ENCODE peak calls at places on chromosomes 12 and 14, in nine cellular contexts. B, A, Y, G, N, C, I, J and K are unnamed samples.

GRCh38 chr12:46921754-46922113 is 95.9 kb upstream of the SLC38A4 start:
- DNase-seq in B (peak; percentile 19), A (no peak), Y (peak; percentile 42), G (peak; percentile 79), N (no peak), C (no peak), I (no peak), J (no peak), K (peak; percentile 74)

GRCh38 chr12:22271036-22271435 is 63.5 kb downstream of the ST8SIA1 start:
- DNase-seq in B (peak; percentile 60), A (no peak), Y (no peak), G (peak; percentile 87), N (no peak), C (no peak), I (peak; percentile 38), J (no peak), K (peak; percentile 88)

GRCh38 chr14:63045234-63045611 is at the start of gene KCNH5:
- DNase-seq in B (no peak), A (no peak), Y (no peak), G (peak; percentile 46), N (peak; percentile 61), C (peak; percentile 59), I (peak; percentile 46), J (peak; percentile 76), K (peak; percentile 50)

GRCh38 chr14:22314183-22314820 is 274.7 kb downstream of the DAD1 start:
- DNase-seq in B (peak; percentile 47), A (no peak), Y (peak; percentile 82), G (peak; percentile 62), N (no peak), C (peak; percentile 46), I (peak; percentile 42), J (no peak), K (peak; percentile 63)

GRCh38 chr12:102643871-102644551 is 163.6 kb upstream of the IGF1 start:
- DNase-seq in B (no peak), A (no peak), Y (no peak), G (no peak), N (no peak), C (no peak), I (no peak), J (no peak), K (no peak)

GRCh38 chr12:89370850-89371249 is 18.5 kb upstream of the DUSP6 start:
- DNase-seq in B (peak; percentile 91), A (no peak), Y (no peak), G (peak; percentile 82), N (no peak), C (no peak), I (peak; percentile 94), J (no peak), K (peak; percentile 93)

GRCh38 chr12:96436366-96437295 is 36.4 kb upstream of the CDK17 start:
- DNase-seq in B (no peak), A (no peak), Y (no peak), G (no peak), N (no peak), C (no peak), I (no peak), J (no peak), K (no peak)

GRCh38 chr12:83954939-83955601 is 957.5 kb downstream of the SLC6A15 start:
- DNase-seq in B (no peak), A (no peak), Y (no peak), G (no peak), N (no peak), C (no peak), I (no peak), J (peak; percentile 11), K (peak; percentile 4)

GRCh38 chr12:128322341-128322740 is 55.4 kb downstream of the TMEM132C start:
- DNase-seq in B (no peak), A (no peak), Y (no peak), G (no peak), N (no peak), C (no peak), I (no peak), J (no peak), K (no peak)

GRCh38 chr12:101238806-101239329 is 28.8 kb upstream of the SLC5A8 start:
- DNase-seq in B (no peak), A (no peak), Y (no peak), G (no peak), N (no peak), C (no peak), I (no peak), J (no peak), K (no peak)

GRCh38 chr12:23628836-23629235 is 320.6 kb downstream of the SOX5 start:
- DNase-seq in B (no peak), A (no peak), Y (no peak), G (no peak), N (no peak), C (no peak), I (no peak), J (no peak), K (no peak)

GRCh38 chr14:72558721-72559120 is 335.2 kb downstream of the DPF3 start:
- DNase-seq in B (peak; percentile 82), A (no peak), Y (no peak), G (peak; percentile 56), N (no peak), C (no peak), I (peak; percentile 50), J (no peak), K (peak; percentile 51)

GRCh38 chr14:39243831-39244230 is 10.1 kb downstream of the MIA2 start:
- DNase-seq in B (no peak), A (no peak), Y (no peak), G (no peak), N (no peak), C (no peak), I (no peak), J (no peak), K (no peak)

GRCh38 chr12:123595729-123596128 is 6.2 kb upstream of the DDX55 start:
- DNase-seq in B (no peak), A (no peak), Y (peak; percentile 96), G (peak; percentile 32), N (no peak), C (no peak), I (no peak), J (no peak), K (no peak)

GRCh38 chr12:74170645-74171477 is 366.8 kb upstream of the ATXN7L3B start:
- DNase-seq in B (no peak), A (no peak), Y (no peak), G (no peak), N (no peak), C (no peak), I (no peak), J (no peak), K (no peak)

GRCh38 chr12:6226002-6226700 is 26.0 kb downstream of the CD9 start:
- DNase-seq in B (no peak), A (peak; percentile 65), Y (peak; percentile 77), G (peak; percentile 66), N (peak; percentile 75), C (no peak), I (peak; percentile 70), J (no peak), K (peak; percentile 96)

GRCh38 chr12:67981236-67982164 is 7.7 kb upstream of the IFNG-AS1 start:
- DNase-seq in B (peak; percentile 93), A (no peak), Y (no peak), G (peak; percentile 89), N (no peak), C (no peak), I (peak; percentile 62), J (no peak), K (peak; percentile 59)

DNA sequence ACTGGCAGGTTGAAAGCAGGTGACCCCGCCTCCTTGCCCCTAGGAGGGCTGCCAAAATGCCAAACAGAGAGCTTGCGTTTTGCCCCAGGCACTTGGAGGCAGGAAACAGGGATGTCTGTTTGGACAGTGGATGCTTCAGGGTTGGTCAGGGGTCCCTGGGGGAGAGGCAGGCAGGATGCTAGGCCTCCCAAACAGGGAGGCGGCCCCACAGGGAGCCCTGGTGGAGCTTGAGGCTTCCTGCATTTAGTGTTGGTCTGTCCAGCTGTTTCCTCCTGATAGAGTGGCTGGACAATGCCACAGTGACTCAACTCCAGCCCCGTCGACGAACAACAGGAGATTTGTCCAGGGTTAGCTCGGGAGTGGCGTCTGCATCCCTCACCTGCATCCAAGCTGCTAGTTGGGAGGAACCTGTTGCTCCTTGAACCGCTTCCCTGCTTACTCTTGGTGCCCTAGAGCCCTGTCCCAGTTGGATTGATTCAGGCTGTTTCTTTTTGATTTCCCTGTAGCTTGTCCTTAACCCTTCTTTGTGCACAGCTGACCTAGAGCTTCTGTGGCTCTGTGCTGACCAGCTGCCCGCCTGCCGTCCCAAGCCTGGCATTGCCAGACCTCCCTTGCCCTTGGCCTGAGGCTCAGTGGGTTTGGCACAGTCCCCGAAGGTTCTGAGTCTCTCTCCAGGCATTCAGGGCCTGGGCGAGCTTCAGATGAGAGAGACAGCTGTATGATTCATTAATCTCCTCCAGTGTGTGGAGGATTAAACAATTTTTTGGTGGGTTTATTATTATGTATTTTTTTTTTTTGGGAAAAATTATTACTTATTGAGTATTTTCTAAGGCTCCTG is 45.9 kb downstream of the TSPAN9 start:
- DNase-seq in B (peak; percentile 90), A (peak; percentile 49), Y (no peak), G (peak; percentile 75), N (no peak), C (no peak), I (peak; percentile 38), J (peak; percentile 13), K (peak; percentile 80)
- TF ChIP-seq CTCF in B (peak; percentile 55), A (no peak), Y (no peak), G (peak; percentile 21), N (no peak), C (no peak), I (no peak), J (no peak), K (peak; percentile 43)

GRCh38 chr12:48750215-48750614 is 33.7 kb upstream of the CCNT1 start:
- DNase-seq in B (peak; percentile 16), A (no peak), Y (no peak), G (peak; percentile 73), N (no peak), C (no peak), I (no peak), J (no peak), K (no peak)
- TF ChIP-seq CTCF in B (no peak), A (no peak), Y (no peak), G (no peak), N (no peak), C (no peak), I (no peak), J (no peak), K (no peak)

DNA sequence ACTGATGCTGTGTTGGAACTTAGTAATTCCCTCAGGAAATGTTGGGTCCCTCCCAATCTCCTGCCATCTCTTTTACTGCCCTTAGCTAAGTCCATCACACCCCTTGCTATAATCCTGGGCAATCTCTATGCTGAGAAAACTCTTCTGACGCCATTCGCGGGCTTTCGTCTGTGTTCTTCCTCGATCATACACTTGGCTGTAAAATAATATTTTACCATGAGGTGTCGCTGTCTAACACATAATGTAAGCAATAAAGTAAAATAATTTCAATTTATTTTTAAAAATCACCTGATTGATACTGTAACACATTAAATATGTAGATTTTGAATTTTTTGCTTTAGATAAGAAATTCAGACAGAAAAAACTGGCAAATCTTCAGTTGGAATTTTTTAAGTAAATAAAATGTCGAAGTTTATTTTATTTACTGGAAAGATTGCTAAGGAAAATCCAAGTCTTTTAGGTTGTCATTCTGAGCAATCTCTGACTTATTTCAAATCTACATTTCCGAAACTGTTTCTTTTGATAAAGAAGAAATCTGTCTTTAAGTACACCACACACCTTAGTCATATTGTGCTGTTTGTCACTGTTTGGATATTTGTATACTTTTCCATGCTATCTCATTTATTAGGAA is 304.0 kb upstream of the SSTR1 start:
- DNase-seq in B (peak; percentile 54), A (no peak), Y (peak; percentile 75), G (peak; percentile 59), N (no peak), C (peak; percentile 43), I (peak; percentile 33), J (no peak), K (peak; percentile 70)
- TF ChIP-seq CTCF in B (peak; percentile 92), A (peak; percentile 53), Y (peak; percentile 79), G (peak; percentile 77), N (peak; percentile 59), C (peak; percentile 41), I (peak; percentile 62), J (peak; percentile 57), K (peak; percentile 47)

GRCh38 chr14:33254876-33255275 is 316.2 kb downstream of the NPAS3 start:
- DNase-seq in B (no peak), A (no peak), Y (no peak), G (no peak), N (no peak), C (no peak), I (no peak), J (no peak), K (peak; percentile 28)
- TF ChIP-seq CTCF in B (no peak), A (no peak), Y (no peak), G (no peak), N (no peak), C (no peak), I (no peak), J (no peak), K (no peak)